ENCODE peak calls at places on chromosomes 11 and 22, in four cellular contexts. M, Z, C and L are unnamed samples.
A peak's percentile ranks its signal among the peaks of the same experiment; 100 is the strongest.

GRCh38 chr11:134530826-134531225 is 118.8 kb upstream of the B3GAT1 start:
- DNase-seq in M (no peak), Z (peak; percentile 49), C (no peak), L (peak; percentile 20)

GRCh38 chr11:107018902-107019493 is 722 bp upstream of the GUCY1A2 start:
- DNase-seq in M (no peak), Z (peak; percentile 81), C (peak; percentile 46), L (peak; percentile 82)

GRCh38 chr22:47352920-47353700 is 590.7 kb downstream of the TBC1D22A start:
- DNase-seq in M (no peak), Z (peak; percentile 55), C (no peak), L (no peak)

GRCh38 chr11:67301951-67302516 is 1.3 kb upstream of the SSH3 start:
- DNase-seq in M (no peak), Z (peak; percentile 84), C (no peak), L (peak; percentile 63)

GRCh38 chr11:14203392-14203791 is 155.6 kb downstream of the RRAS2 start:
- DNase-seq in M (no peak), Z (no peak), C (no peak), L (no peak)

GRCh38 chr22:17964153-17964552 is 60.2 kb downstream of the MICAL3 start:
- DNase-seq in M (no peak), Z (no peak), C (no peak), L (no peak)

GRCh38 chr11:1075341-1075911 is 752 bp downstream of the MUC2 start:
- DNase-seq in M (no peak), Z (peak; percentile 72), C (no peak), L (peak; percentile 66)

GRCh38 chr22:29259253-29259899 is 8.4 kb downstream of the RHBDD3 start:
- DNase-seq in M (no peak), Z (no peak), C (peak; percentile 42), L (no peak)

GRCh38 chr11:27610946-27611345 is 89.3 kb downstream of the BDNF start:
- DNase-seq in M (no peak), Z (no peak), C (no peak), L (no peak)

GRCh38 chr11:67372993-67373915 is at the start of gene CLCF1:
- DNase-seq in M (no peak), Z (no peak), C (peak; percentile 90), L (peak; percentile 95)

GRCh38 chr22:43313497-43314474 is 29.4 kb downstream of the SCUBE1 start:
- DNase-seq in M (no peak), Z (no peak), C (no peak), L (no peak)

GRCh38 chr22:20026204-20026908 is 5.4 kb downstream of the TANGO2 start:
- DNase-seq in M (no peak), Z (no peak), C (no peak), L (no peak)

GRCh38 chr11:66411323-66411722 is 9.5 kb upstream of the NPAS4 start:
- DNase-seq in M (no peak), Z (no peak), C (no peak), L (no peak)

GRCh38 chr11:120108154-120108784 is 29.6 kb downstream of the TRIM29 start:
- DNase-seq in M (peak; percentile 52), Z (no peak), C (peak; percentile 95), L (peak; percentile 49)

GRCh38 chr11:95487938-95488337 is 256.9 kb upstream of the SESN3 start:
- DNase-seq in M (no peak), Z (no peak), C (no peak), L (no peak)

GRCh38 chr11:15818132-15818842 is 538.1 kb downstream of the SOX6 start:
- DNase-seq in M (no peak), Z (no peak), C (no peak), L (no peak)

GRCh38 chr22:47019012-47019790 is 256.8 kb downstream of the TBC1D22A start:
- DNase-seq in M (no peak), Z (peak; percentile 69), C (no peak), L (no peak)

GRCh38 chr22:19478086-19478392 is 954 bp downstream of the UFD1 start:
- DNase-seq in M (no peak), Z (no peak), C (no peak), L (no peak)

GRCh38 chr22:39115976-39116621 is 19.1 kb downstream of the APOBEC3H start:
- DNase-seq in M (no peak), Z (no peak), C (no peak), L (no peak)

GRCh38 chr11:10459029-10459970 is 4.2 kb downstream of the AMPD3 start:
- DNase-seq in M (no peak), Z (no peak), C (no peak), L (peak; percentile 61)

GRCh38 chr11:64472593-64473455 is 113.9 kb downstream of the RPS6KA4 start:
- DNase-seq in M (no peak), Z (no peak), C (no peak), L (no peak)

GRCh38 chr11:64722141-64723050 is 601 bp downstream of the NRXN2 start:
- DNase-seq in M (no peak), Z (no peak), C (peak; percentile 72), L (no peak)

GRCh38 chr11:45321669-45322068 is 35.5 kb upstream of the SYT13 start:
- DNase-seq in M (no peak), Z (no peak), C (no peak), L (no peak)

GRCh38 chr11:116478676-116479075 is 294.1 kb downstream of the BUD13 start:
- DNase-seq in M (no peak), Z (no peak), C (no peak), L (no peak)

GRCh38 chr22:43411040-43411919 is 534 bp upstream of the MPPED1 start:
- DNase-seq in M (no peak), Z (no peak), C (peak; percentile 73), L (no peak)

GRCh38 chr22:50600541-50600940 is at the start of gene MAPK8IP2:
- DNase-seq in M (no peak), Z (no peak), C (peak; percentile 93), L (no peak)

GRCh38 chr11:92504534-92504933 is 279.9 kb downstream of the FAT3 start:
- DNase-seq in M (no peak), Z (no peak), C (no peak), L (no peak)

GRCh38 chr22:42190274-42190673 is 59.7 kb upstream of the CYP2D6 start:
- DNase-seq in M (no peak), Z (no peak), C (no peak), L (no peak)

GRCh38 chr11:112044961-112045360 is 19.8 kb downstream of the DLAT start:
- DNase-seq in M (no peak), Z (no peak), C (no peak), L (no peak)

GRCh38 chr22:29737251-29738117 is 17.7 kb downstream of the CABP7 start:
- DNase-seq in M (no peak), Z (no peak), C (no peak), L (no peak)

GRCh38 chr11:115067471-115067870 is 389.1 kb downstream of the NXPE2 start:
- DNase-seq in M (no peak), Z (no peak), C (no peak), L (no peak)

GRCh38 chr11:85811624-85812023 is 683 bp upstream of the SYTL2 start:
- DNase-seq in M (no peak), Z (no peak), C (no peak), L (no peak)

GRCh38 chr11:85813721-85814120 is 2.8 kb upstream of the SYTL2 start:
- DNase-seq in M (no peak), Z (no peak), C (no peak), L (no peak)

GRCh38 chr11:85810871-85811611 is at the start of gene SYTL2:
- DNase-seq in M (peak; percentile 48), Z (peak; percentile 79), C (peak; percentile 92), L (peak; percentile 93)

GRCh38 chr11:85810521-85810870 is 445 bp downstream of the SYTL2 start:
- DNase-seq in M (no peak), Z (no peak), C (no peak), L (no peak)

DNA sequence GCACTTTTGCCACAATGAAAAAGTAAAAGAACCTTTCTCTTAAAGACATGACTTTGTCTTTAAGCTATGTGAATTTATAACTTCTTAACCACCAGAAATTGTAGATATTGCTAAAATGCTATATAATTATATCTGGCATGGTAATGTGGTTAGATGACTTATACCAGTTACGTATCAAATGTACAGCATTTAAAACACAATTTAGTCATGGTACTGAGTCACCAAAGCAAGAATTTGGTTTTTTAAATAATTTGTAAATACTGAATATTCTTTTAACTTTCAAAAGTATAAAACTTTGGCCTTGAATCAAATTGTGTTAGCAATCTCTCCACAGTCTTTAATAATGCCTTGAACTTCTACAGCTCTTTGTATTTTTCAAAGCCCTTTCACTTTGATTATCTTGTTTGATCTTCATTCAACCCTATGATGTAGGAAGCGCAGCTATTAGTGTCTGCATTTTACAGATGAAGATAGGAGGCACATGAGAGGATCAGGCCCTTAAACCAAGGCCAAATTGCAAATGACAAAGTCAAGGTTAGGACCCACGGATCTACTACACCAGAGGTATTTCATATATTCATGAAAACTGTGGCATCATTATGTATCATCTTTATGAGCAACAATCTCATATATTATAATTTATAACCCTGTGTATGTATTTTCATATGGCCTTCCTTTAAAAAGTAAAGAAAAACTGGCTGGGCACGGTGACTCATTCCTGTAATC is 4.4 kb upstream of the SYTL2 start:
- DNase-seq in M (no peak), Z (no peak), C (no peak), L (no peak)
- H3K4me3 ChIP-seq in M (no peak overlapping the region), Z (no peak overlapping the region), C (no peak overlapping the region), L (no peak overlapping the region)

DNA sequence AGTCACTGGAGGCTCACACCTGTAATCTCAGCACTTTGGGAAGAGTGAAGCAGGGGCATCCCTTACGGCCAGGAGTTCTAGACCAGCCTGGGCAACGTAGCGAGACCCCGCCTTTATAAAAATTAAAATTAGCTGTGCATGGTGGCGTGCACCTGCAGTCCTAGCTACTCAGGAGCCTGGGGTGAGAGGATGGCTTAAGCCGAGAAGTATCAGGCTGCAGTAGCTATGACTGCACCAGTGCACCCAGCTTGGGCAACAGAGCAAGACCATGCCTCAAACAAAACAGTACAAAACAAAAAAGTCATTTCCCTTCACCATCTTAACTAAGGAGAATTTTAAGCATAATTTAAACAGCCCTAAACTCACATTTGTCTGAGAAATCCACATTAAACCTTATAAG is 23.2 kb upstream of the TFIP11 start:
- DNase-seq in M (no peak), Z (no peak), C (no peak), L (no peak)
- H3K4me1 ChIP-seq in M (no peaks in the 10 kb centered on the region), Z (peaks cover 15% of the 10 kb centered on the region), C (no peaks in the 10 kb centered on the region), L (peaks cover 28% of the 10 kb centered on the region)

GRCh38 chr22:22731374-22731676 is 86.9 kb downstream of the GGTLC2 start:
- DNase-seq in M (no peak), Z (no peak), C (no peak), L (no peak)

GRCh38 chr22:22735695-22736611 is 91.5 kb downstream of the GGTLC2 start:
- DNase-seq in M (no peak), Z (no peak), C (no peak), L (no peak)

GRCh38 chr22:22730655-22731373 is 86.4 kb downstream of the GGTLC2 start:
- DNase-seq in M (no peak), Z (no peak), C (no peak), L (no peak)

GRCh38 chr22:22737590-22737989 is 93.2 kb downstream of the GGTLC2 start:
- DNase-seq in M (no peak), Z (no peak), C (no peak), L (no peak)

GRCh38 chr22:22733881-22734373 is 89.5 kb downstream of the GGTLC2 start:
- DNase-seq in M (no peak), Z (no peak), C (no peak), L (no peak)
- H3K27me3 ChIP-seq in M (no peaks in the 10 kb centered on the region), Z (peaks cover 24% of the 10 kb centered on the region), C (no peaks in the 10 kb centered on the region), L (no peaks in the 10 kb centered on the region)

DNA sequence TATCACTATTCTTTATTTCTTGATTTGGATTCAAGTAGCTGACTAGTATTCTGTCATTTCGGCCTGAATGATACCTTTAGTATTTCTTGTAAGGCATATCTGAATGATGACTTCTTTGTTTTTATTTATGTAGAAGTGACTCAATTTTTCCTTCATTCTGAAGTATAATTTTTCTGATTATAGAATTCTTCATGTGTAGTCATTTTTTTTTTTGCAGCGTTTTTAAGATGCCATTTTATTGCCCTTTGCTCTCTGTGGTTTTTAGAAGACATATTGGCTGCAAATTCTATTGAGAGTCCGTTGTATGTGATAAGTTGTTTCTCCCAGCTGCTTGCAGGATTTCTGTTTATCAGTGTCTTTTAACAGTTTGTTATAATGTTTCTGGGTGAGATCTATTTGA is 1224.8 kb downstream of the JRKL start:
- DNase-seq in M (no peak), Z (no peak), C (no peak), L (no peak)
- H3K4me3 ChIP-seq in M (no peak overlapping the region), Z (no peak overlapping the region), C (no peak overlapping the region), L (no peak overlapping the region)